ENCODE peak calls at places on chromosomes 12 and 14, in four cellular contexts. One of them, this sample, is unnamed.

GRCh38 chr14:98173291-98173690 is 1098.7 kb downstream of the BCL11B start:
- DNase-seq in K562: no peak
- DNase-seq in IMR-90: no peak
- DNase-seq in GM12878: no peak
- DNase-seq in this sample: no peak

GRCh38 chr14:93103392-93104080 is 12.2 kb downstream of the ITPK1 start:
- DNase-seq in GM12878: peak
- DNase-seq in IMR-90: no peak
- DNase-seq in K562: no peak
- DNase-seq in this sample: no peak

GRCh38 chr14:42872775-42873174 is 1266.1 kb downstream of the LRFN5 start:
- DNase-seq in IMR-90: no peak
- DNase-seq in GM12878: no peak
- DNase-seq in K562: no peak
- DNase-seq in this sample: no peak

GRCh38 chr12:117547209-117547608 is 185.8 kb upstream of the NOS1 start:
- DNase-seq in K562: no peak
- DNase-seq in GM12878: no peak
- DNase-seq in IMR-90: no peak
- DNase-seq in this sample: no peak

GRCh38 chr14:52235866-52236510 is 31.5 kb upstream of the PTGDR start:
- DNase-seq in K562: no peak
- DNase-seq in IMR-90: no peak
- DNase-seq in GM12878: no peak
- DNase-seq in this sample: no peak

GRCh38 chr12:32149489-32149888 is 42.8 kb downstream of the BICD1 start:
- DNase-seq in K562: no peak
- DNase-seq in GM12878: no peak
- DNase-seq in IMR-90: no peak
- DNase-seq in this sample: no peak

GRCh38 chr14:49461529-49462401 is 124.4 kb downstream of the RPS29 start:
- DNase-seq in IMR-90: peak
- DNase-seq in K562: peak
- DNase-seq in GM12878: peak
- DNase-seq in this sample: peak

GRCh38 chr12:57756406-57757341 is 1.8 kb downstream of the MARCHF9 start:
- DNase-seq in IMR-90: no peak
- DNase-seq in K562: peak
- DNase-seq in GM12878: no peak
- DNase-seq in this sample: peak

GRCh38 chr12:15540469-15540872 is 218.2 kb downstream of the PTPRO start:
- DNase-seq in IMR-90: peak
- DNase-seq in GM12878: no peak
- DNase-seq in K562: no peak
- DNase-seq in this sample: no peak

GRCh38 chr12:4269279-4269991 is 4.1 kb upstream of the CCND2 start:
- DNase-seq in GM12878: no peak
- DNase-seq in IMR-90: peak
- DNase-seq in K562: peak
- DNase-seq in this sample: no peak

GRCh38 chr12:116492703-116493324 is 66.4 kb upstream of the MAP1LC3B2 start:
- DNase-seq in IMR-90: peak
- DNase-seq in K562: peak
- DNase-seq in GM12878: no peak
- DNase-seq in this sample: peak

GRCh38 chr14:104436741-104437701 is 142.5 kb upstream of the C14orf180 start:
- DNase-seq in GM12878: no peak
- DNase-seq in IMR-90: no peak
- DNase-seq in K562: no peak
- DNase-seq in this sample: no peak

GRCh38 chr14:60573943-60574496 is 65.1 kb downstream of the SIX6 start:
- DNase-seq in K562: no peak
- DNase-seq in GM12878: no peak
- DNase-seq in IMR-90: no peak
- DNase-seq in this sample: no peak

GRCh38 chr12:3200032-3200617 is 122.9 kb downstream of the TSPAN9 start:
- DNase-seq in GM12878: no peak
- DNase-seq in IMR-90: peak
- DNase-seq in K562: no peak
- DNase-seq in this sample: peak

GRCh38 chr14:33655421-33655820 is 295.5 kb downstream of the EGLN3 start:
- DNase-seq in IMR-90: peak
- DNase-seq in GM12878: no peak
- DNase-seq in K562: no peak
- DNase-seq in this sample: no peak

GRCh38 chr14:88856786-88857366 is 32.4 kb downstream of the TTC8 start:
- DNase-seq in IMR-90: peak
- DNase-seq in GM12878: no peak
- DNase-seq in K562: no peak
- DNase-seq in this sample: no peak

GRCh38 chr12:92398565-92399309 is 253.1 kb upstream of the BTG1 start:
- DNase-seq in GM12878: no peak
- DNase-seq in K562: no peak
- DNase-seq in IMR-90: no peak
- DNase-seq in this sample: no peak

GRCh38 chr14:22843123-22843925 is 6.9 kb downstream of the MMP14 start:
- DNase-seq in IMR-90: no peak
- DNase-seq in K562: no peak
- DNase-seq in GM12878: no peak
- DNase-seq in this sample: no peak

GRCh38 chr12:121800694-121801600 is 2.9 kb upstream of the SETD1B start:
- DNase-seq in K562: peak
- DNase-seq in GM12878: no peak
- DNase-seq in IMR-90: peak
- DNase-seq in this sample: peak

GRCh38 chr12:130795906-130796305 is 43.1 kb downstream of the STX2 start:
- DNase-seq in GM12878: no peak
- DNase-seq in IMR-90: no peak
- DNase-seq in K562: no peak
- DNase-seq in this sample: no peak

GRCh38 chr12:122423258-122424165 is 1.0 kb upstream of the CLIP1 start:
- DNase-seq in IMR-90: peak
- DNase-seq in K562: peak
- DNase-seq in GM12878: no peak
- DNase-seq in this sample: no peak

GRCh38 chr12:69502342-69503081 is 32.3 kb downstream of the FRS2 start:
- DNase-seq in IMR-90: no peak
- DNase-seq in GM12878: no peak
- DNase-seq in K562: no peak
- DNase-seq in this sample: no peak

GRCh38 chr14:83269583-83269982 is 1735.9 kb upstream of the SEL1L start:
- DNase-seq in IMR-90: no peak
- DNase-seq in GM12878: no peak
- DNase-seq in K562: no peak
- DNase-seq in this sample: no peak

GRCh38 chr14:29805415-29806123 is 122.1 kb downstream of the PRKD1 start:
- DNase-seq in IMR-90: peak
- DNase-seq in GM12878: no peak
- DNase-seq in K562: peak
- DNase-seq in this sample: peak

GRCh38 chr12:86526060-86526595 is 269.9 kb upstream of the MGAT4C start:
- DNase-seq in GM12878: no peak
- DNase-seq in IMR-90: no peak
- DNase-seq in K562: no peak
- DNase-seq in this sample: no peak

GRCh38 chr12:90280564-90281058 is 572.0 kb upstream of the ATP2B1 start:
- DNase-seq in K562: no peak
- DNase-seq in GM12878: peak
- DNase-seq in IMR-90: no peak
- DNase-seq in this sample: no peak

GRCh38 chr12:8123124-8123888 is at the start of gene CLEC4A:
- DNase-seq in IMR-90: no peak
- DNase-seq in GM12878: no peak
- DNase-seq in K562: no peak
- DNase-seq in this sample: no peak
- TF ChIP-seq ELK1 in IMR-90: no peak
- TF ChIP-seq ELK1 in GM12878: no peak
- TF ChIP-seq ELK1 in K562: no peak
- TF ChIP-seq ELK1 in this sample: no peak

GRCh38 chr12:53601296-53601847 is 24.8 kb downstream of the ATF7 start:
- DNase-seq in GM12878: no peak
- DNase-seq in IMR-90: no peak
- DNase-seq in K562: no peak
- DNase-seq in this sample: no peak
- TF ChIP-seq ELK1 in GM12878: no peak
- TF ChIP-seq ELK1 in IMR-90: no peak
- TF ChIP-seq ELK1 in K562: no peak
- TF ChIP-seq ELK1 in this sample: no peak

GRCh38 chr14:103185051-103186027 is 62.1 kb downstream of the TNFAIP2 start:
- DNase-seq in IMR-90: peak
- DNase-seq in GM12878: no peak
- DNase-seq in K562: no peak
- DNase-seq in this sample: peak
- TF ChIP-seq ELK1 in IMR-90: no peak
- TF ChIP-seq ELK1 in GM12878: no peak
- TF ChIP-seq ELK1 in K562: no peak
- TF ChIP-seq ELK1 in this sample: no peak

GRCh38 chr14:65062096-65063075 is 39.9 kb downstream of the MAX start:
- DNase-seq in IMR-90: no peak
- DNase-seq in K562: no peak
- DNase-seq in GM12878: no peak
- DNase-seq in this sample: no peak
- TF ChIP-seq ELK1 in IMR-90: no peak
- TF ChIP-seq ELK1 in K562: no peak
- TF ChIP-seq ELK1 in GM12878: no peak
- TF ChIP-seq ELK1 in this sample: no peak

GRCh38 chr14:26598672-26599131 is 869 bp upstream of the NOVA1 start:
- DNase-seq in IMR-90: no peak
- DNase-seq in K562: no peak
- DNase-seq in GM12878: no peak
- DNase-seq in this sample: no peak

GRCh38 chr14:26596722-26597030 is 1.2 kb downstream of the NOVA1 start:
- DNase-seq in IMR-90: peak
- DNase-seq in K562: no peak
- DNase-seq in GM12878: no peak
- DNase-seq in this sample: peak

GRCh38 chr14:26595922-26596721 is 1.7 kb downstream of the NOVA1 start:
- DNase-seq in GM12878: no peak
- DNase-seq in K562: no peak
- DNase-seq in IMR-90: no peak
- DNase-seq in this sample: no peak

GRCh38 chr14:26598081-26598671 is 343 bp upstream of the NOVA1 start:
- DNase-seq in IMR-90: peak
- DNase-seq in GM12878: no peak
- DNase-seq in K562: peak
- DNase-seq in this sample: peak

GRCh38 chr14:26597136-26598080 is at the start of gene NOVA1:
- DNase-seq in GM12878: no peak
- DNase-seq in IMR-90: no peak
- DNase-seq in K562: no peak
- DNase-seq in this sample: peak
- TF ChIP-seq ELK1 in GM12878: no peak
- TF ChIP-seq ELK1 in IMR-90: no peak
- TF ChIP-seq ELK1 in K562: no peak
- TF ChIP-seq ELK1 in this sample: no peak

DNA sequence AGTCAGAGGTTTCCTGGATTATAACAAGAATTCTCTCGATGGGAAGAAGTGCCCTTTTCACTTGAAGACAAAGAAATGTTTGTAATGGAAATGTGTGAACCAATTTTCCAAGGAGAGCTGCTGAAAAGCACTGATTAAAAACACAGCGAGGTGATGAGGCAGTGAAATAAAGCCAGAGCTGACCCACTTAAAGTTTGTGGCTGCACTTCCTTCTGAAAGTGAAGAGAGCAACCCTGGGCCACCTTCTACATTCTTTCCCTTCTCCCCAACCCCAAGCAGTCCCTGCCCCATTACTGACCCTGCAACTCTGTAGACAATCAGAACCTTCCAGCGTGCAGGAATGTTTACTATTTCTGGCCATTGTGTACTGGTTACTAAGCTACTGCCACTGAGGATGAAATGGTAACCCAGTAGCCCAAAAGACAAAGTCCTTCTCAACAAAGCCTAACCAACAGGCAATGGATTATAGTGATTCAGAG is 174.0 kb downstream of the TTC7B start:
- DNase-seq in K562: no peak
- DNase-seq in GM12878: no peak
- DNase-seq in IMR-90: peak
- DNase-seq in this sample: no peak
- TF ChIP-seq ELK1 in K562: no peak
- TF ChIP-seq ELK1 in GM12878: no peak
- TF ChIP-seq ELK1 in IMR-90: no peak
- TF ChIP-seq ELK1 in this sample: no peak

GRCh38 chr12:51077930-51078329 is 5.5 kb downstream of the CSRNP2 start:
- DNase-seq in GM12878: no peak
- DNase-seq in K562: no peak
- DNase-seq in IMR-90: peak
- DNase-seq in this sample: no peak
- TF ChIP-seq ELK1 in GM12878: no peak
- TF ChIP-seq ELK1 in K562: no peak
- TF ChIP-seq ELK1 in IMR-90: no peak
- TF ChIP-seq ELK1 in this sample: no peak

This sample was measured in A549.